ENCODE peak calls at places on chromosomes 3 and 15, in eight cellular contexts. One of them, this sample, is unnamed.

GRCh38 chr3:120163816-120164215 is 69.6 kb upstream of the GSK3B start:
- DNase-seq in ovary: no peak
- DNase-seq in breast epithelium: no peak
- DNase-seq in nephron progenitor cell: no peak
- DNase-seq in GM12865: no peak
- DNase-seq in H9: no peak
- DNase-seq in cardiac muscle cell: no peak
- DNase-seq in cardiac fibroblast: no peak
- DNase-seq in this sample: no peak

GRCh38 chr3:118889691-118890090 is 145.0 kb downstream of the IGSF11 start:
- DNase-seq in ovary: no peak
- DNase-seq in breast epithelium: no peak
- DNase-seq in nephron progenitor cell: no peak
- DNase-seq in GM12865: no peak
- DNase-seq in H9: no peak
- DNase-seq in cardiac muscle cell: no peak
- DNase-seq in cardiac fibroblast: no peak
- DNase-seq in this sample: no peak

GRCh38 chr3:196976891-196977420 is 8.3 kb upstream of the PIGZ start:
- DNase-seq in ovary: no peak
- DNase-seq in breast epithelium: no peak
- DNase-seq in nephron progenitor cell: no peak
- DNase-seq in GM12865: no peak
- DNase-seq in H9: no peak
- DNase-seq in cardiac muscle cell: no peak
- DNase-seq in cardiac fibroblast: no peak
- DNase-seq in this sample: no peak

GRCh38 chr3:132180337-132180791 is 136.8 kb upstream of the ACP3 start:
- DNase-seq in ovary: no peak
- DNase-seq in breast epithelium: no peak
- DNase-seq in nephron progenitor cell: peak; percentile 19
- DNase-seq in GM12865: peak; percentile 56
- DNase-seq in H9: peak; percentile 39
- DNase-seq in cardiac muscle cell: peak; percentile 75
- DNase-seq in cardiac fibroblast: peak; percentile 74
- DNase-seq in this sample: peak; percentile 31

GRCh38 chr3:126519506-126520455 is 2.2 kb upstream of the UROC1 start:
- DNase-seq in ovary: peak; percentile 9
- DNase-seq in breast epithelium: no peak
- DNase-seq in nephron progenitor cell: no peak
- DNase-seq in GM12865: no peak
- DNase-seq in H9: no peak
- DNase-seq in cardiac muscle cell: no peak
- DNase-seq in cardiac fibroblast: no peak
- DNase-seq in this sample: no peak

GRCh38 chr3:159821148-159821547 is 167.5 kb upstream of the IL12A start:
- DNase-seq in ovary: no peak
- DNase-seq in breast epithelium: no peak
- DNase-seq in nephron progenitor cell: no peak
- DNase-seq in GM12865: no peak
- DNase-seq in H9: no peak
- DNase-seq in cardiac muscle cell: no peak
- DNase-seq in cardiac fibroblast: no peak
- DNase-seq in this sample: no peak

GRCh38 chr3:163328680-163329079 is 1749.6 kb downstream of the SI start:
- DNase-seq in ovary: no peak
- DNase-seq in breast epithelium: no peak
- DNase-seq in nephron progenitor cell: no peak
- DNase-seq in GM12865: no peak
- DNase-seq in H9: peak; percentile 67
- DNase-seq in cardiac muscle cell: no peak
- DNase-seq in cardiac fibroblast: no peak
- DNase-seq in this sample: no peak

GRCh38 chr3:150248116-150248864 is 159.8 kb upstream of the TSC22D2 start:
- DNase-seq in ovary: no peak
- DNase-seq in breast epithelium: no peak
- DNase-seq in nephron progenitor cell: no peak
- DNase-seq in GM12865: peak; percentile 33
- DNase-seq in H9: no peak
- DNase-seq in cardiac muscle cell: peak; percentile 92
- DNase-seq in cardiac fibroblast: peak; percentile 81
- DNase-seq in this sample: no peak

GRCh38 chr3:152508705-152509104 is 240.0 kb downstream of the MBNL1 start:
- DNase-seq in ovary: no peak
- DNase-seq in breast epithelium: no peak
- DNase-seq in nephron progenitor cell: no peak
- DNase-seq in GM12865: peak; percentile 47
- DNase-seq in H9: no peak
- DNase-seq in cardiac muscle cell: peak; percentile 46
- DNase-seq in cardiac fibroblast: peak; percentile 38
- DNase-seq in this sample: no peak

GRCh38 chr3:195147649-195148121 is 123.3 kb downstream of the XXYLT1 start:
- DNase-seq in ovary: no peak
- DNase-seq in breast epithelium: no peak
- DNase-seq in nephron progenitor cell: no peak
- DNase-seq in GM12865: peak; percentile 95
- DNase-seq in H9: no peak
- DNase-seq in cardiac muscle cell: peak; percentile 37
- DNase-seq in cardiac fibroblast: no peak
- DNase-seq in this sample: no peak

GRCh38 chr15:66940368-66940767 is 125.0 kb upstream of the SMAD3 start:
- DNase-seq in ovary: no peak
- DNase-seq in breast epithelium: no peak
- DNase-seq in nephron progenitor cell: no peak
- DNase-seq in GM12865: peak; percentile 83
- DNase-seq in H9: no peak
- DNase-seq in cardiac muscle cell: no peak
- DNase-seq in cardiac fibroblast: no peak
- DNase-seq in this sample: no peak

GRCh38 chr3:52315006-52315405 is 1.1 kb upstream of the DNAH1 start:
- DNase-seq in ovary: no peak
- DNase-seq in breast epithelium: no peak
- DNase-seq in nephron progenitor cell: no peak
- DNase-seq in GM12865: no peak
- DNase-seq in H9: no peak
- DNase-seq in cardiac muscle cell: no peak
- DNase-seq in cardiac fibroblast: no peak
- DNase-seq in this sample: no peak
- TF ChIP-seq CTCF in ovary: no peak
- TF ChIP-seq CTCF in breast epithelium: no peak
- TF ChIP-seq CTCF in nephron progenitor cell: no peak
- TF ChIP-seq CTCF in GM12865: no peak
- TF ChIP-seq CTCF in H9: no peak
- TF ChIP-seq CTCF in cardiac muscle cell: no peak
- TF ChIP-seq CTCF in cardiac fibroblast: no peak
- TF ChIP-seq CTCF in this sample: no peak

GRCh38 chr3:176430244-176430893 is 766.9 kb downstream of the TBL1XR1 start:
- DNase-seq in ovary: no peak
- DNase-seq in breast epithelium: no peak
- DNase-seq in nephron progenitor cell: peak; percentile 10
- DNase-seq in GM12865: peak; percentile 20
- DNase-seq in H9: no peak
- DNase-seq in cardiac muscle cell: peak; percentile 71
- DNase-seq in cardiac fibroblast: peak; percentile 68
- DNase-seq in this sample: peak; percentile 9
- TF ChIP-seq CTCF in ovary: peak; percentile 37
- TF ChIP-seq CTCF in breast epithelium: no peak
- TF ChIP-seq CTCF in nephron progenitor cell: peak; percentile 79
- TF ChIP-seq CTCF in GM12865: peak; percentile 29
- TF ChIP-seq CTCF in H9: peak; percentile 87
- TF ChIP-seq CTCF in cardiac muscle cell: peak; percentile 66
- TF ChIP-seq CTCF in cardiac fibroblast: peak; percentile 60
- TF ChIP-seq CTCF in this sample: peak; percentile 43

GRCh38 chr3:128784228-128784627 is 58.2 kb downstream of the RAB7A start:
- DNase-seq in ovary: no peak
- DNase-seq in breast epithelium: no peak
- DNase-seq in nephron progenitor cell: peak; percentile 66
- DNase-seq in GM12865: peak; percentile 25
- DNase-seq in H9: peak; percentile 83
- DNase-seq in cardiac muscle cell: peak; percentile 26
- DNase-seq in cardiac fibroblast: no peak
- DNase-seq in this sample: peak; percentile 63
- TF ChIP-seq CTCF in ovary: no peak
- TF ChIP-seq CTCF in breast epithelium: no peak
- TF ChIP-seq CTCF in nephron progenitor cell: peak; percentile 60
- TF ChIP-seq CTCF in GM12865: peak; percentile 46
- TF ChIP-seq CTCF in H9: peak; percentile 82
- TF ChIP-seq CTCF in cardiac muscle cell: peak; percentile 50
- TF ChIP-seq CTCF in cardiac fibroblast: peak; percentile 42
- TF ChIP-seq CTCF in this sample: peak; percentile 11

DNA sequence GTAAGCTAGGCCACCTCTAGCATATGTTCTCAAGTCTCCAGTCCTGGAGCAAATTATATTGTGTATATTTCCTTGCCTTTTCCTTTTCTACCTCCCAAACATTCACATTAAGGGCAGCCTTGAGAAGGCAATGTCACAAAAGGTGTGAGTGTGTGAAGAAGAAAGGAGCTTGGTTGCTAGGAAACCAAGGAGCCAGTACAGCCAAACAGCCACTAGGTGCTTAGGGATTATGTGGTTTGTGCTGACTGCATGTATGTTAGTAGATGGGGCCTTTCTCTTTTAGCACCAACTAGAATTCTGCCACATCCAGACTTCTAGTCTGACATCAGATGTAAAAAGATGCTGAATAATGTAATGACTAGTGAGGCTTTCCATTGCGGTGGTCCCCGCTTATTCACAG is 118.8 kb upstream of the DAZL start:
- DNase-seq in ovary: no peak
- DNase-seq in breast epithelium: no peak
- DNase-seq in nephron progenitor cell: no peak
- DNase-seq in GM12865: peak; percentile 25
- DNase-seq in H9: peak; percentile 68
- DNase-seq in cardiac muscle cell: peak; percentile 51
- DNase-seq in cardiac fibroblast: peak; percentile 47
- DNase-seq in this sample: peak; percentile 4
- TF ChIP-seq CTCF in ovary: no peak
- TF ChIP-seq CTCF in breast epithelium: no peak
- TF ChIP-seq CTCF in nephron progenitor cell: no peak
- TF ChIP-seq CTCF in GM12865: peak; percentile 11
- TF ChIP-seq CTCF in H9: peak; percentile 72
- TF ChIP-seq CTCF in cardiac muscle cell: peak; percentile 36
- TF ChIP-seq CTCF in cardiac fibroblast: peak; percentile 50
- TF ChIP-seq CTCF in this sample: no peak

DNA sequence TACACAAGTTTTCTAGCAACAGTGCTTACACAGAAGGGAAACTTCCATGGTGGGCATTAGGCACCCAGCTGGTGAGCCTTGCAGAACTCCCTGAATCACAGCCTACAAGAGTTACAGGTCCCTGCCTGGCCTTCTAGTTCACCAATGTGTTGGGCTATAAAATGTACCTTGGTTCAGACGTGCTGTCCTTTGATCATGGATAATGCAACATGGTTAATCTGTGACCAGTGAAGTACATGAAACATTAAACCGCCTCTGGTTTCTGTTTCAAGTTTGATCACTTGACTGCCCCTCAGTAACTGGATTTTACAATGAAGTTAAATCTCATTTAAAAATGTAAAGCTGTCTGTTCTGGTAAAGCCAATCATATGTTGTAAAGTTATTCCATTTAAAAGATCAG is 51.8 kb downstream of the FMN1 start:
- DNase-seq in ovary: no peak
- DNase-seq in breast epithelium: no peak
- DNase-seq in nephron progenitor cell: no peak
- DNase-seq in GM12865: no peak
- DNase-seq in H9: no peak
- DNase-seq in cardiac muscle cell: no peak
- DNase-seq in cardiac fibroblast: no peak
- DNase-seq in this sample: no peak
- TF ChIP-seq CTCF in ovary: no peak
- TF ChIP-seq CTCF in breast epithelium: no peak
- TF ChIP-seq CTCF in nephron progenitor cell: no peak
- TF ChIP-seq CTCF in GM12865: no peak
- TF ChIP-seq CTCF in H9: no peak
- TF ChIP-seq CTCF in cardiac muscle cell: no peak
- TF ChIP-seq CTCF in cardiac fibroblast: no peak
- TF ChIP-seq CTCF in this sample: no peak

DNA sequence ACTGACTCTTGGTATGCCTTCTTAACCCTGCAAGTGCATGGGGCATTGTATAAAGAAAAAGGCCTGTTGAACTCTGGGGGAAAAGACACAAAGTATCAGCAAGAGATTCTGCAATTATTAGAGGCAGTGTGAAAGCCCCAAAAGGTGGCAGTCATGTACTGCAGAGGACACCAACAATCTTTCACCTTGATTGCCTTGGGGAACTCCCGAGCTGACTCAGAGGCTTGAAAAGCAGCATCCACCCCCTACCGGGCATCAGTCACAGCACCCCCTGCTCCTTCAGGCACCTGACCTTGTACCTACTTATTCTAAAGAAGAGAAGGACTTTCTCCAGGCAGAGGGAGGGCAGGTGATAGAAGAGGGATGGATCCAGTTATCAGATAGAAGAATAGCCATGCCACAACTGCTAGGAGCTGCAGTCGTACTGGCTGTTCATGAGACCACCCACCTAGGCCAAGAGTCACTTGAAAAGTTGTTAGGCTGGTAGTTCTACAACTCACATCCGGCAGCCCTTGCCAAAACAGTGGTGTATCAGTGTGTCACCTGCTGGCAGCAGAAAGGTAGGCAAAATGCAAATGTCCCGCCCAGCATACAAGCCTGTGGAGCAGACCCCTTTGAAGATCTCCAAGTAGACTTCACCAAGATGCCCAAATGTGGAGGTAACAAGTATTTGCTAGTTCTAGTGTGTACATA is 241.6 kb upstream of the CNTN6 start:
- DNase-seq in ovary: no peak
- DNase-seq in breast epithelium: no peak
- DNase-seq in nephron progenitor cell: no peak
- DNase-seq in GM12865: peak; percentile 65
- DNase-seq in H9: peak; percentile 58
- DNase-seq in cardiac muscle cell: no peak
- DNase-seq in cardiac fibroblast: no peak
- DNase-seq in this sample: no peak
- TF ChIP-seq CTCF in ovary: no peak
- TF ChIP-seq CTCF in breast epithelium: no peak
- TF ChIP-seq CTCF in nephron progenitor cell: no peak
- TF ChIP-seq CTCF in GM12865: peak; percentile 35
- TF ChIP-seq CTCF in H9: peak; percentile 28
- TF ChIP-seq CTCF in cardiac muscle cell: no peak
- TF ChIP-seq CTCF in cardiac fibroblast: peak; percentile 19
- TF ChIP-seq CTCF in this sample: no peak

GRCh38 chr3:140449591-140450256 is 228.1 kb upstream of the TRIM42 start:
- DNase-seq in ovary: no peak
- DNase-seq in breast epithelium: no peak
- DNase-seq in nephron progenitor cell: no peak
- DNase-seq in GM12865: no peak
- DNase-seq in H9: no peak
- DNase-seq in cardiac muscle cell: no peak
- DNase-seq in cardiac fibroblast: no peak
- DNase-seq in this sample: no peak

GRCh38 chr3:140459462-140459861 is 218.4 kb upstream of the TRIM42 start:
- DNase-seq in ovary: no peak
- DNase-seq in breast epithelium: no peak
- DNase-seq in nephron progenitor cell: no peak
- DNase-seq in GM12865: no peak
- DNase-seq in H9: no peak
- DNase-seq in cardiac muscle cell: no peak
- DNase-seq in cardiac fibroblast: no peak
- DNase-seq in this sample: no peak

GRCh38 chr3:140455476-140455875 is 222.4 kb upstream of the TRIM42 start:
- DNase-seq in ovary: no peak
- DNase-seq in breast epithelium: no peak
- DNase-seq in nephron progenitor cell: no peak
- DNase-seq in GM12865: no peak
- DNase-seq in H9: no peak
- DNase-seq in cardiac muscle cell: no peak
- DNase-seq in cardiac fibroblast: no peak
- DNase-seq in this sample: no peak

GRCh38 chr3:140456974-140457373 is 220.9 kb upstream of the TRIM42 start:
- DNase-seq in ovary: no peak
- DNase-seq in breast epithelium: no peak
- DNase-seq in nephron progenitor cell: no peak
- DNase-seq in GM12865: no peak
- DNase-seq in H9: peak; percentile 36
- DNase-seq in cardiac muscle cell: no peak
- DNase-seq in cardiac fibroblast: no peak
- DNase-seq in this sample: no peak

GRCh38 chr3:140453750-140454149 is 224.1 kb upstream of the TRIM42 start:
- DNase-seq in ovary: no peak
- DNase-seq in breast epithelium: no peak
- DNase-seq in nephron progenitor cell: no peak
- DNase-seq in GM12865: no peak
- DNase-seq in H9: no peak
- DNase-seq in cardiac muscle cell: no peak
- DNase-seq in cardiac fibroblast: no peak
- DNase-seq in this sample: no peak
- TF ChIP-seq CTCF in ovary: no peak
- TF ChIP-seq CTCF in breast epithelium: no peak
- TF ChIP-seq CTCF in nephron progenitor cell: no peak
- TF ChIP-seq CTCF in GM12865: no peak
- TF ChIP-seq CTCF in H9: no peak
- TF ChIP-seq CTCF in cardiac muscle cell: no peak
- TF ChIP-seq CTCF in cardiac fibroblast: no peak
- TF ChIP-seq CTCF in this sample: no peak

This sample was measured in endothelial cell.